ENCODE peak calls at places on chromosomes 1 and 21, in ten cellular contexts. Y is Panc1, X is activated T-helper 1 cell treated with Interleukin-2 at 50 U/mL for 16 hours, B is non-pigmented ciliary epithelial cell, U is OCI-LY7, E is Daoy, H is NAMALWA, C is NCI-H1092, D is brain microvascular endothelial cell, F is epithelial cell of esophagus. V is an unnamed sample.

GRCh38 chr1:234533034-234533571 is 54.1 kb upstream of the TARBP1 start:
- DNase-seq in Y (no peak), X (no peak), B (peak), U (no peak), E (peak), H (no peak), C (no peak), D (peak), F (peak), V (peak)

GRCh38 chr1:28205243-28205642 is 27.6 kb downstream of the DNAJC8 start:
- DNase-seq in Y (no peak), X (no peak), B (no peak), U (no peak), E (no peak), H (no peak), C (no peak), D (no peak), F (no peak), V (no peak)

GRCh38 chr1:110262846-110263631 is 52.9 kb downstream of the KCNC4 start:
- DNase-seq in Y (no peak), X (no peak), B (no peak), U (peak), E (no peak), H (peak), C (no peak), D (no peak), F (no peak), V (no peak)

GRCh38 chr1:178345821-178346220 is 150.9 kb downstream of the CLEC20A start:
- DNase-seq in Y (no peak), X (no peak), B (no peak), U (no peak), E (no peak), H (no peak), C (no peak), D (no peak), F (no peak), V (no peak)

GRCh38 chr21:45042664-45043161 is 31.7 kb upstream of the ADARB1 start:
- DNase-seq in Y (no peak), X (no peak), B (no peak), U (no peak), E (no peak), H (no peak), C (no peak), D (no peak), F (no peak), V (peak)

GRCh38 chr1:94636625-94637024 is 95.1 kb upstream of the F3 start:
- DNase-seq in Y (no peak), X (no peak), B (no peak), U (no peak), E (no peak), H (no peak), C (no peak), D (no peak), F (peak), V (no peak)

GRCh38 chr21:41369915-41370839 is 8.3 kb downstream of the MX2 start:
- DNase-seq in Y (no peak), X (peak), B (no peak), U (no peak), E (no peak), H (no peak), C (no peak), D (no peak), F (no peak), V (peak)

GRCh38 chr1:183568176-183569041 is 21.9 kb downstream of the NCF2 start:
- DNase-seq in Y (no peak), X (no peak), B (no peak), U (no peak), E (no peak), H (no peak), C (no peak), D (peak), F (no peak), V (peak)

GRCh38 chr1:61446531-61446991 is 278.4 kb downstream of the TM2D1 start:
- DNase-seq in Y (no peak), X (no peak), B (no peak), U (no peak), E (no peak), H (no peak), C (no peak), D (no peak), F (no peak), V (no peak)

GRCh38 chr1:167367705-167368104 is 147.0 kb downstream of the POU2F1 start:
- DNase-seq in Y (no peak), X (no peak), B (no peak), U (no peak), E (no peak), H (no peak), C (no peak), D (no peak), F (no peak), V (no peak)

GRCh38 chr21:28916150-28916893 is 76.4 kb downstream of the LTN1 start:
- DNase-seq in Y (no peak), X (no peak), B (no peak), U (no peak), E (no peak), H (no peak), C (no peak), D (no peak), F (no peak), V (no peak)

GRCh38 chr1:170010443-170010842 is 64.1 kb downstream of the KIFAP3 start:
- DNase-seq in Y (no peak), X (no peak), B (no peak), U (peak), E (peak), H (peak), C (peak), D (peak), F (peak), V (no peak)

GRCh38 chr1:111990878-111991760 is 1.7 kb upstream of the KCND3 start:
- DNase-seq in Y (no peak), X (no peak), B (no peak), U (peak), E (peak), H (peak), C (peak), D (no peak), F (peak), V (peak)

GRCh38 chr1:74316302-74316701 is 81.1 kb downstream of the TNNI3K start:
- DNase-seq in Y (no peak), X (no peak), B (no peak), U (no peak), E (no peak), H (no peak), C (no peak), D (no peak), F (no peak), V (no peak)

GRCh38 chr1:49841767-49842166 is 182.0 kb downstream of the AGBL4 start:
- DNase-seq in Y (no peak), X (no peak), B (no peak), U (no peak), E (no peak), H (no peak), C (no peak), D (no peak), F (no peak), V (peak)

GRCh38 chr1:230937370-230937769 is 41.3 kb downstream of the TTC13 start:
- DNase-seq in Y (no peak), X (no peak), B (no peak), U (no peak), E (no peak), H (no peak), C (no peak), D (no peak), F (no peak), V (no peak)

GRCh38 chr1:177249231-177249630 is 78.5 kb downstream of the BRINP2 start:
- DNase-seq in Y (no peak), X (no peak), B (no peak), U (no peak), E (no peak), H (no peak), C (no peak), D (no peak), F (no peak), V (no peak)

GRCh38 chr1:29388170-29388569 is 151.8 kb downstream of the PTPRU start:
- DNase-seq in Y (no peak), X (no peak), B (no peak), U (no peak), E (no peak), H (no peak), C (no peak), D (no peak), F (no peak), V (no peak)

GRCh38 chr1:10824821-10825540 is 28.5 kb upstream of the CASZ1 start:
- DNase-seq in Y (no peak), X (no peak), B (peak), U (no peak), E (peak), H (no peak), C (no peak), D (peak), F (peak), V (no peak)

GRCh38 chr1:22673486-22674409 is 20.7 kb downstream of the C1QB start:
- DNase-seq in Y (peak), X (no peak), B (peak), U (peak), E (peak), H (peak), C (peak), D (peak), F (peak), V (no peak)

GRCh38 chr1:89822109-89822962 is 1.5 kb downstream of the LRRC8D start:
- DNase-seq in Y (no peak), X (no peak), B (no peak), U (peak), E (peak), H (peak), C (no peak), D (no peak), F (no peak), V (no peak)

GRCh38 chr1:121522061-121522759 is 337.4 kb downstream of the SRGAP2C start:
- DNase-seq in Y (no peak), X (no peak), B (no peak), U (no peak), E (no peak), H (no peak), C (no peak), D (no peak), F (peak), V (no peak)

GRCh38 chr1:28553229-28553930 is 495 bp downstream of the TRNAU1AP start:
- DNase-seq in Y (no peak), X (peak), B (no peak), U (peak), E (peak), H (peak), C (no peak), D (peak), F (peak), V (peak)

GRCh38 chr1:228181105-228181504 is 15.5 kb downstream of the IBA57 start:
- DNase-seq in Y (no peak), X (no peak), B (no peak), U (no peak), E (no peak), H (no peak), C (no peak), D (no peak), F (no peak), V (peak)

V was measured in sigmoid colon.